ENCODE peak calls at places on chromosome 15, in ten cellular contexts. O, Y, A, U, E, R, C, I, W and G are unnamed samples.

GRCh38 chr15:79494392-79494909 is 62.3 kb downstream of the MINAR1 start:
- DNase-seq in O (no peak), Y (no peak), A (no peak), U (no peak), E (no peak), R (no peak), C (no peak), I (peak), W (no peak), G (no peak)

GRCh38 chr15:31280037-31280830 is 46.4 kb upstream of the KLF13 start:
- DNase-seq in O (no peak), Y (no peak), A (no peak), U (no peak), E (no peak), R (peak), C (no peak), I (no peak), W (peak), G (no peak)

GRCh38 chr15:44300567-44300966 is 12.0 kb downstream of the GOLM2 start:
- DNase-seq in O (peak), Y (no peak), A (no peak), U (peak), E (no peak), R (no peak), C (no peak), I (peak), W (no peak), G (peak)

GRCh38 chr15:41607033-41607432 is 48.0 kb downstream of the TYRO3 start:
- DNase-seq in O (no peak), Y (no peak), A (no peak), U (no peak), E (peak), R (peak), C (no peak), I (no peak), W (no peak), G (no peak)

GRCh38 chr15:53808058-53808703 is 48.7 kb upstream of the WDR72 start:
- DNase-seq in O (no peak), Y (peak), A (peak), U (no peak), E (peak), R (peak), C (no peak), I (no peak), W (peak), G (no peak)

GRCh38 chr15:45645026-45645980 is 10.5 kb downstream of the SQOR start:
- DNase-seq in O (peak), Y (no peak), A (no peak), U (peak), E (peak), R (peak), C (no peak), I (peak), W (no peak), G (no peak)

GRCh38 chr15:29556385-29556784 is 265.9 kb downstream of the TJP1 start:
- DNase-seq in O (no peak), Y (no peak), A (no peak), U (no peak), E (no peak), R (peak), C (no peak), I (no peak), W (no peak), G (no peak)

GRCh38 chr15:101187820-101188516 is 63.9 kb downstream of the CHSY1 start:
- DNase-seq in O (peak), Y (no peak), A (no peak), U (no peak), E (no peak), R (peak), C (no peak), I (peak), W (no peak), G (no peak)

GRCh38 chr15:95327661-95328060 is 1002.8 kb upstream of the NR2F2 start:
- DNase-seq in O (no peak), Y (no peak), A (peak), U (no peak), E (no peak), R (no peak), C (no peak), I (no peak), W (peak), G (no peak)

GRCh38 chr15:74988007-74988800 is 7.2 kb upstream of the SCAMP5 start:
- DNase-seq in O (no peak), Y (peak), A (peak), U (peak), E (peak), R (no peak), C (no peak), I (peak), W (peak), G (no peak)

GRCh38 chr15:42736178-42736792 is 643 bp downstream of the CDAN1 start:
- DNase-seq in O (no peak), Y (no peak), A (peak), U (peak), E (no peak), R (peak), C (no peak), I (no peak), W (no peak), G (no peak)

GRCh38 chr15:50883903-50884302 is 24.6 kb upstream of the AP4E1 start:
- DNase-seq in O (peak), Y (peak), A (no peak), U (peak), E (peak), R (peak), C (peak), I (peak), W (no peak), G (peak)

GRCh38 chr15:35630985-35631384 is 85.0 kb upstream of the DPH6 start:
- DNase-seq in O (no peak), Y (no peak), A (no peak), U (no peak), E (no peak), R (no peak), C (no peak), I (no peak), W (peak), G (no peak)

GRCh38 chr15:78804391-78804792 is 6.9 kb downstream of the ADAMTS7 start:
- DNase-seq in O (no peak), Y (no peak), A (peak), U (no peak), E (no peak), R (no peak), C (no peak), I (no peak), W (peak), G (no peak)

GRCh38 chr15:41975679-41976078 is 3.3 kb upstream of the EHD4 start:
- DNase-seq in O (no peak), Y (no peak), A (no peak), U (peak), E (no peak), R (no peak), C (no peak), I (peak), W (no peak), G (no peak)

GRCh38 chr15:31300208-31300661 is 26.4 kb upstream of the KLF13 start:
- DNase-seq in O (no peak), Y (no peak), A (no peak), U (no peak), E (no peak), R (no peak), C (no peak), I (no peak), W (no peak), G (no peak)

GRCh38 chr15:50244959-50245624 is 20.4 kb downstream of the HDC start:
- DNase-seq in O (no peak), Y (no peak), A (no peak), U (no peak), E (no peak), R (no peak), C (no peak), I (no peak), W (no peak), G (no peak)

GRCh38 chr15:40064231-40064894 is 25.4 kb upstream of the SRP14 start:
- DNase-seq in O (no peak), Y (no peak), A (no peak), U (no peak), E (no peak), R (peak), C (no peak), I (peak), W (no peak), G (no peak)

GRCh38 chr15:94027571-94027970 is 203.8 kb upstream of the MCTP2 start:
- DNase-seq in O (no peak), Y (no peak), A (no peak), U (no peak), E (no peak), R (no peak), C (no peak), I (no peak), W (no peak), G (no peak)

GRCh38 chr15:63939531-63940130 is 105.9 kb upstream of the HERC1 start:
- DNase-seq in O (no peak), Y (no peak), A (no peak), U (no peak), E (no peak), R (peak), C (no peak), I (no peak), W (no peak), G (no peak)

GRCh38 chr15:45913451-45913850 is 278.6 kb downstream of the SQOR start:
- DNase-seq in O (no peak), Y (no peak), A (no peak), U (no peak), E (no peak), R (no peak), C (no peak), I (no peak), W (no peak), G (no peak)

GRCh38 chr15:87577336-87577735 is 679.2 kb downstream of the NTRK3 start:
- DNase-seq in O (no peak), Y (no peak), A (no peak), U (no peak), E (no peak), R (no peak), C (no peak), I (no peak), W (no peak), G (no peak)

GRCh38 chr15:67067161-67067853 is 1.9 kb downstream of the SMAD3 start:
- DNase-seq in O (no peak), Y (no peak), A (peak), U (no peak), E (no peak), R (peak), C (no peak), I (no peak), W (no peak), G (no peak)

GRCh38 chr15:29538110-29538509 is 268.5 kb upstream of the NSMCE3 start:
- DNase-seq in O (no peak), Y (no peak), A (no peak), U (no peak), E (peak), R (no peak), C (no peak), I (no peak), W (peak), G (no peak)

GRCh38 chr15:98428253-98428989 is 219.9 kb upstream of the IGF1R start:
- DNase-seq in O (no peak), Y (peak), A (peak), U (peak), E (peak), R (peak), C (peak), I (peak), W (peak), G (no peak)

GRCh38 chr15:32028921-32029320 is 1.4 kb upstream of the CHRNA7 start:
- DNase-seq in O (no peak), Y (no peak), A (peak), U (no peak), E (no peak), R (no peak), C (no peak), I (no peak), W (peak), G (no peak)

GRCh38 chr15:100623301-100623700 is 20.9 kb downstream of the ASB7 start:
- DNase-seq in O (no peak), Y (no peak), A (no peak), U (no peak), E (no peak), R (no peak), C (no peak), I (peak), W (no peak), G (no peak)

GRCh38 chr15:85614059-85614458 is 180.7 kb downstream of the KLHL25 start:
- DNase-seq in O (no peak), Y (no peak), A (no peak), U (no peak), E (no peak), R (no peak), C (no peak), I (peak), W (no peak), G (no peak)

GRCh38 chr15:73800662-73801345 is 47.7 kb upstream of the INSYN1 start:
- DNase-seq in O (no peak), Y (peak), A (no peak), U (peak), E (no peak), R (peak), C (no peak), I (peak), W (no peak), G (no peak)

GRCh38 chr15:92029104-92029466 is 175.6 kb downstream of the SLCO3A1 start:
- DNase-seq in O (no peak), Y (no peak), A (no peak), U (no peak), E (no peak), R (no peak), C (no peak), I (no peak), W (no peak), G (no peak)

GRCh38 chr15:34850121-34850520 is 54.8 kb upstream of the ACTC1 start:
- DNase-seq in O (no peak), Y (no peak), A (no peak), U (no peak), E (no peak), R (no peak), C (no peak), I (no peak), W (peak), G (no peak)

GRCh38 chr15:35725353-35725752 is 179.4 kb upstream of the DPH6 start:
- DNase-seq in O (no peak), Y (no peak), A (no peak), U (no peak), E (no peak), R (no peak), C (no peak), I (no peak), W (no peak), G (no peak)

GRCh38 chr15:77693576-77693975 is 60.9 kb upstream of the LINGO1 start:
- DNase-seq in O (no peak), Y (no peak), A (no peak), U (no peak), E (no peak), R (no peak), C (no peak), I (no peak), W (no peak), G (no peak)

GRCh38 chr15:26376243-26376642 is 396.6 kb downstream of the GABRB3 start:
- DNase-seq in O (no peak), Y (no peak), A (no peak), U (no peak), E (no peak), R (no peak), C (no peak), I (no peak), W (no peak), G (no peak)

GRCh38 chr15:37034835-37035234 is 65.5 kb downstream of the MEIS2 start:
- DNase-seq in O (no peak), Y (no peak), A (no peak), U (peak), E (no peak), R (no peak), C (no peak), I (peak), W (peak), G (no peak)

GRCh38 chr15:55774113-55774970 is 31.4 kb upstream of the PRTG start:
- DNase-seq in O (no peak), Y (peak), A (peak), U (peak), E (peak), R (peak), C (no peak), I (peak), W (no peak), G (no peak)

GRCh38 chr15:83612226-83612625 is 41.7 kb upstream of the ADAMTSL3 start:
- DNase-seq in O (no peak), Y (no peak), A (no peak), U (no peak), E (no peak), R (no peak), C (no peak), I (no peak), W (no peak), G (no peak)

GRCh38 chr15:35043380-35044095 is 41.6 kb downstream of the NANOGP8 start:
- DNase-seq in O (no peak), Y (peak), A (no peak), U (peak), E (no peak), R (no peak), C (no peak), I (peak), W (no peak), G (no peak)

GRCh38 chr15:63950911-63951481 is 95.3 kb downstream of the DAPK2 start:
- DNase-seq in O (no peak), Y (no peak), A (no peak), U (no peak), E (no peak), R (peak), C (no peak), I (no peak), W (no peak), G (no peak)

GRCh38 chr15:51267714-51268105 is 70.7 kb downstream of the CYP19A1 start:
- DNase-seq in O (no peak), Y (no peak), A (peak), U (peak), E (peak), R (peak), C (no peak), I (no peak), W (no peak), G (no peak)